ENCODE peak calls at places on chromosome 3, in five cellular contexts. L is AG04450, E is fibroblast of lung, S is ascending aorta, P is left ventricle myocardium inferior. I is an unnamed sample.

GRCh38 chr3:15452156-15452555 is 24.8 kb downstream of the EAF1 start:
- DNase-seq in L (no peak), E (no peak), S (no peak), P (no peak), I (no peak)

GRCh38 chr3:112132975-112133448 is at the start of gene GCSAM:
- DNase-seq in L (no peak), E (no peak), S (peak), P (peak), I (no peak)

GRCh38 chr3:4736284-4736861 is 242.9 kb upstream of the BHLHE40 start:
- DNase-seq in L (no peak), E (peak), S (peak), P (no peak), I (no peak)

GRCh38 chr3:128698211-128699011 is 27.6 kb upstream of the RAB7A start:
- DNase-seq in L (no peak), E (peak), S (no peak), P (peak), I (no peak)

GRCh38 chr3:65330072-65330471 is 642.3 kb upstream of the ADAMTS9 start:
- DNase-seq in L (no peak), E (no peak), S (no peak), P (no peak), I (no peak)

GRCh38 chr3:12393894-12394293 is 90.4 kb upstream of the TSEN2 start:
- DNase-seq in L (peak), E (peak), S (no peak), P (no peak), I (peak)

GRCh38 chr3:157086053-157086761 is 73.7 kb downstream of the CCNL1 start:
- DNase-seq in L (no peak), E (no peak), S (peak), P (peak), I (no peak)

GRCh38 chr3:168604767-168605166 is 509.0 kb upstream of the GOLIM4 start:
- DNase-seq in L (no peak), E (no peak), S (no peak), P (no peak), I (no peak)

GRCh38 chr3:196501316-196502064 is 2.1 kb downstream of the RNF168 start:
- DNase-seq in L (no peak), E (peak), S (no peak), P (no peak), I (no peak)

GRCh38 chr3:18080198-18080689 is 337.8 kb upstream of the TBC1D5 start:
- DNase-seq in L (no peak), E (peak), S (no peak), P (no peak), I (no peak)

GRCh38 chr3:8739757-8740508 is 6.3 kb downstream of the CAV3 start:
- DNase-seq in L (peak), E (peak), S (peak), P (no peak), I (peak)

GRCh38 chr3:26964836-26965235 is 342.3 kb downstream of the LRRC3B start:
- DNase-seq in L (no peak), E (no peak), S (no peak), P (no peak), I (no peak)

GRCh38 chr3:194386610-194387009 is 12.5 kb downstream of the GP5 start:
- DNase-seq in L (no peak), E (no peak), S (no peak), P (no peak), I (no peak)

GRCh38 chr3:122937745-122938144 is 89.8 kb downstream of the SEMA5B start:
- DNase-seq in L (no peak), E (no peak), S (no peak), P (no peak), I (no peak)

GRCh38 chr3:152298393-152299242 is 29.9 kb downstream of the MBNL1 start:
- DNase-seq in L (peak), E (peak), S (peak), P (peak), I (peak)

GRCh38 chr3:176663819-176664218 is 533.5 kb downstream of the TBL1XR1 start:
- DNase-seq in L (peak), E (peak), S (no peak), P (no peak), I (peak)

GRCh38 chr3:194304186-194304917 is 46.8 kb downstream of the CPN2 start:
- DNase-seq in L (no peak), E (no peak), S (no peak), P (no peak), I (no peak)

GRCh38 chr3:141940204-141940776 is 63.8 kb downstream of the ATP1B3 start:
- DNase-seq in L (no peak), E (peak), S (no peak), P (no peak), I (peak)

GRCh38 chr3:122988507-122988906 is 39.1 kb downstream of the SEMA5B start:
- DNase-seq in L (no peak), E (no peak), S (no peak), P (peak), I (no peak)

GRCh38 chr3:51353131-51353530 is 32.0 kb upstream of the MANF start:
- DNase-seq in L (no peak), E (no peak), S (no peak), P (no peak), I (no peak)

GRCh38 chr3:168973206-168973605 is 690.3 kb downstream of the MECOM start:
- DNase-seq in L (no peak), E (peak), S (no peak), P (no peak), I (no peak)

GRCh38 chr3:63051920-63052319 is 176.7 kb upstream of the CADPS start:
- DNase-seq in L (no peak), E (peak), S (no peak), P (no peak), I (peak)

GRCh38 chr3:72436863-72437592 is 411.2 kb downstream of the SHQ1 start:
- DNase-seq in L (no peak), E (no peak), S (no peak), P (no peak), I (no peak)

GRCh38 chr3:127175272-127175671 is 17.7 kb upstream of the PRR23E start:
- DNase-seq in L (no peak), E (no peak), S (no peak), P (no peak), I (no peak)

GRCh38 chr3:126135056-126135397 is 45.4 kb downstream of the ALDH1L1 start:
- DNase-seq in L (no peak), E (no peak), S (no peak), P (no peak), I (no peak)

GRCh38 chr3:5430701-5431100 is 243.2 kb downstream of the EDEM1 start:
- DNase-seq in L (no peak), E (no peak), S (no peak), P (no peak), I (no peak)

GRCh38 chr3:150278843-150279341 is 129.2 kb upstream of the TSC22D2 start:
- DNase-seq in L (no peak), E (peak), S (no peak), P (no peak), I (no peak)

GRCh38 chr3:151439652-151440125 is 21.2 kb downstream of the IGSF10 start:
- DNase-seq in L (peak), E (peak), S (no peak), P (no peak), I (peak)

GRCh38 chr3:185280572-185281365 is 26.9 kb upstream of the EHHADH start:
- DNase-seq in L (peak), E (peak), S (no peak), P (no peak), I (peak)

GRCh38 chr3:112074006-112074405 is 12.2 kb upstream of the C3orf52 start:
- DNase-seq in L (no peak), E (peak), S (no peak), P (no peak), I (no peak)

GRCh38 chr3:128390867-128391266 is 75.8 kb downstream of the DNAJB8 start:
- DNase-seq in L (no peak), E (no peak), S (no peak), P (no peak), I (no peak)

DNA sequence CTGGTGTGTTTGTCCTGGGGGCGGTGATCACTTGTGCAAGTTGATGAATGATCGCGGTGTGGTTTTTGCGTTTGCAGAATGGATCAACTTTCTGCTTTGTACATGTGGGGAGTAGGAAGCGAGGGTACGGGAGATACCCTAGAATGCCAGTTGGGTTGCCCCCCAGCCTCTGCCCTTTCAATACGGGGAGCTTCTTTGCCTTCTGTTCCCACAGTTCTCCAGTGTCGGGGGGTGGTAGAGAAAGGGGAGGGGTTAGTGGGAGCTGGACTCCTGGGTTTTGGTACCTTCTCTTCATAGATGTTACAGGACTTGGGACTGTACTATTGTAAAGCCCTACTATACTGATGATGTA is 3.2 kb downstream of the BBX start:
- DNase-seq in L (no peak), E (no peak), S (no peak), P (no peak), I (no peak)
- H3K4me3 ChIP-seq in L (peak), E (peak), S (peak), P (peak), I (peak)

GRCh38 chr3:171458857-171459129 is 1.4 kb downstream of the TNIK start:
- DNase-seq in L (no peak), E (no peak), S (no peak), P (no peak), I (no peak)

GRCh38 chr3:171459942-171460225 is 321 bp downstream of the TNIK start:
- DNase-seq in L (no peak), E (no peak), S (no peak), P (no peak), I (no peak)

GRCh38 chr3:171461087-171461917 is 1.1 kb upstream of the TNIK start:
- DNase-seq in L (no peak), E (peak), S (no peak), P (no peak), I (no peak)

GRCh38 chr3:171459130-171459941 is 869 bp downstream of the TNIK start:
- DNase-seq in L (no peak), E (peak), S (peak), P (peak), I (no peak)

DNA sequence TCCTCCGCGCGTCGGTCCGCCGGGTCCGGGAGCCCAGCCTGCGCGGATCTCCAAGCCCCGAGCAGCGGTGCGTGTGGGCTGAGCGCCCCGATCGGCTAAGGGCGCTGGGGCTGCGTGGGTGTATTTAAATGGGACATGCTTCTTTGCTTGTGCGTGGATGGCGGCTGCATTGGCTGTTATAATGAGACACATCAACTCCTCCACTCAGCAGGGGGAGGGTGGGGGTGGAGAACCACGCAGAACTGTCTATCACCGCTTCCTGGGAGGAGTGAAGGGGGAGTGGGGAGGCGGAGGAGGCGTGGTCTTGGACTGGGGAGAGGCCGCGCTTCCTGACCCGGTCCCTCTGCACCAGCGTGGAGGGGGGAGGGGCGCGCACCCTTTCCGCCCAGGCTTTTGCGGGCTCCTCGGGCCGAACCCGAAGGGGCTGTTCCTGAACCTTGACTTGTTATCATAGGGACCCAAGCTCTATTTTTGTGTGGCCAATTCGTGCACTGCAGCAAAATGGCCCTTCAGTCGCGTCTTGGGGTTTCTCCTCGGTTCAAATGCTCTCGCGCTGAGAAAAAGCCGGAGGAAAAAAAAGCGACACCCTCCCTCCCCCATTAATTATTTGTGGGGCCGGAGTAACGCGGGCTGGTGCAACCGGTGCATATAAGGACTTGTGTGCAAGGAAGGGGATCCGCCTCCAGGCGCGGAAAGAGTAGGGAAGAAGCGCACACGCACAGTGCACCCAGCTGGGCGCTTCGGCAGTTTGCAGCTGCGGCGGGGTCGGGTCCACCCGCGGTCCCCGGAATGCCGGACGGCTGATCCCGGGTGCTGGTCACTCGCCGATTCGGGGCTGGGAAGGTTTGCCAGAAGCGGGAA is at the start of gene TNIK:
- DNase-seq in L (peak), E (peak), S (peak), P (peak), I (peak)
- TF ChIP-seq CTCF in L (peak), E (peak), S (peak), P (peak), I (no peak)

DNA sequence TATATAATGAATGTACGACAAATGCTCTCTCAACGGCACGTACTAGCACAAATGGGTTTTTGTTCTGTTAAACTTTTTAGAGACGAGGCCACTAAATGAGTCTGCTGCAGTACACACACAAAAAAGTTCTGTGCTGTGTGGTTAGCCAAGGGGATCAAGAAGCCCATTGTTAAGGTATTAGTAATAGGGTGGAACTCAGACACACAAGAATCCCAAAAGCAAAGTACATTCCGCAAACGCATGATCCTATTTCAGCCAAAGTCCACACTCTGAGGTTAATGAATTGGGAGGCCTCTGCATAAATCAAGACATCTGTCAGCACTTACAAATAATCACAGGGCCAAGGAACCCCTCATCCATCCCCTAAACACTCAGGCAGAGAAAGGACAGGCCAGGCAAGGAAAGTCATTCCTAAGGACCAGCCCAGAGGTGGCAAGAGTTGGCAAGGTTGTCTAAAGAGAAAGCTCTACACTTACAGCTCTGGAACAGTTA is 12.1 kb downstream of the OSBPL10 start:
- DNase-seq in L (peak), E (peak), S (peak), P (no peak), I (peak)
- H3K4me3 ChIP-seq in L (peak), E (peak), S (peak), P (no peak), I (no peak)

GRCh38 chr3:159928692-159929091 is 59.9 kb upstream of the IL12A start:
- DNase-seq in L (peak), E (peak), S (peak), P (no peak), I (peak)

GRCh38 chr3:159926573-159926972 is 62.1 kb upstream of the IL12A start:
- DNase-seq in L (no peak), E (no peak), S (no peak), P (no peak), I (no peak)

GRCh38 chr3:159928071-159928491 is 60.6 kb upstream of the IL12A start:
- DNase-seq in L (no peak), E (peak), S (no peak), P (no peak), I (no peak)

GRCh38 chr3:159929894-159930235 is 58.8 kb upstream of the IL12A start:
- DNase-seq in L (no peak), E (no peak), S (no peak), P (no peak), I (no peak)

DNA sequence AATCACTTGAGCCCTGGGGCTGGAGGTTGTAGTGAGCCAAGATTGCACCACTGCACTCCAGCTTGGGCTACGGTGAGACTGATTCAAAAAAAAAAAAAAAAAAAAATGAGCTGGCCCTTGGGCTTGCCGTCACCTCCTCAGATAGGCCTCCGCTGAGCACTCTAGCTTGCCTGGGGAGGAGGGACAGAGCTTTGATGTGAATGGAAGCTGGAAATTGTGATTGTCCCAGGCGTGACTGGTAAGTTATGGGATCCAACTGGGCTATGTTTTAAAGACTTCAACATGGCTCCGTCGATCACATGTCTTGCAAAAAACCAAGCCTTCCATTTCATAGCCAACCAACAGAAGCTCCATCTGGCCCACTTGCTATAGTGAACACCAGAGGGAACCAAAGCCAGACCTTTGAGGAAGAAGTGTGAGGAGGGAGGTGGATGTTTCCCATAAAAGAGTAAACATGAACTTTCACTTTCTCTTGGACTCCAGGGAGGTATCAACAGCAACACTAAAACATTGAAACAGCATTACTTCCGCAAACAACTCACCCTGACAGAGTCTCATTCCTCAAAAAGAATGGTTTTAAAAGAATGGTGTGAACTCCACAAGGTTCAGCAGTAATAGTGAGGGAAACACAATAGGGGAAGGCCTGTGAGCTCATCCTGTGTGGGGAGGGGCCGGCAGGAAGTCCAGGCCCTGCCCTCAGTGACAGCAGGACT is 59.3 kb upstream of the IL12A start:
- DNase-seq in L (peak), E (peak), S (no peak), P (no peak), I (peak)
- TF ChIP-seq CTCF in L (peak), E (peak), S (no peak), P (peak), I (peak)

GRCh38 chr3:130746296-130747039 is at the start of gene PIK3R4:
- DNase-seq in L (peak), E (peak), S (peak), P (peak), I (peak)

GRCh38 chr3:130748981-130749380 is 2.4 kb upstream of the PIK3R4 start:
- DNase-seq in L (no peak), E (peak), S (no peak), P (no peak), I (no peak)

GRCh38 chr3:130743354-130743753 is 3.3 kb downstream of the PIK3R4 start:
- DNase-seq in L (no peak), E (no peak), S (no peak), P (no peak), I (no peak)

GRCh38 chr3:130748520-130748919 is 1.9 kb upstream of the PIK3R4 start:
- DNase-seq in L (no peak), E (no peak), S (no peak), P (no peak), I (no peak)
- H3K4me3 ChIP-seq in L (no peak), E (peak), S (peak), P (no peak), I (peak)

GRCh38 chr3:38662544-38662943 is 13.1 kb upstream of the SCN5A start:
- DNase-seq in L (no peak), E (peak), S (no peak), P (no peak), I (no peak)
- TF ChIP-seq CTCF in L (peak), E (peak), S (no peak), P (peak), I (peak)

GRCh38 chr3:52895416-52895815 is 1.9 kb downstream of the STIMATE start:
- DNase-seq in L (no peak), E (no peak), S (no peak), P (no peak), I (no peak)
- H3K4me3 ChIP-seq in L (no peak), E (no peak), S (peak), P (peak), I (no peak)

DNA sequence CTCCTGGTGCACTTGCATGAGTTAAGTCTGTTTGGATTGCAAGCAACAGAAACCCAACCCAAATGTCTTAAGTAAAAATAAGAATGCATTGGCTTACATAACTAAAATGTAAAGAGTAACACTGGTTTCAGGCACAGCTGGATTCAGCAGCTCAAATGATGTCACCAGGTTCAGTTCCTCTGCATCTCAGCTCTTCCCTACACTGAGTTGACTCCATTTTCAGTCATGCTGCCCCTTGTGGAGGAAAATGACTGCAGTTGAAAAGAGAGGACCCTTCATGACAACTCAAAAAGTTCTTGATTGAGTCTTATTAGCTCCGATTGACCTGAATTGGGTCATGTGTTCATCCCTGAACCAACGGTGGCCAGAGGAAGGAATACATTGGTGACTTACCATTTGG is 138.5 kb upstream of the ABI3BP start:
- DNase-seq in L (no peak), E (no peak), S (no peak), P (no peak), I (no peak)
- TF ChIP-seq CTCF in L (no peak), E (peak), S (no peak), P (no peak), I (peak)

DNA sequence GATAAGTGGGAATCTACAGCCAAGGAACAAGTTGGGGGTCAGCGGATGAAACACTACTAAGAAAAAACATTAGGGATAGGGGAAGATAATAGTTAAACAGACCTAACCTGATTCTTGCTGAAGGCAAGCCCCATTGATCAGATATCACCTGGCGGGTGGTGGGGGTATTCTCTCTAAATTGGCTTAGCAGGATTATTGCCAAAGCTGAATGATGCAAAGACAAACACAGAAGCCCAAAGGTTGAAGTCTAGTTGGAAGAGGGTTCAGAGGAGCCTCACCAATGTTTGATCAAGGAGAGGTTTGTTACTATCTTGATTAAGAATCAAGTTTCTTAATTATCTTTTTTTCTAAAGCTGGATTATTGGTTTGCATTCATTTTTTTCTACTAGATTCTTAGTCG is 371.9 kb upstream of the CNTN4 start:
- DNase-seq in L (no peak), E (no peak), S (no peak), P (no peak), I (no peak)
- H3K4me3 ChIP-seq in L (no peak), E (no peak), S (no peak), P (no peak), I (no peak)

GRCh38 chr3:174125267-174125844 is 727.8 kb downstream of the NLGN1 start:
- DNase-seq in L (peak), E (peak), S (no peak), P (no peak), I (peak)
- TF ChIP-seq CTCF in L (peak), E (peak), S (no peak), P (peak), I (peak)